ENCODE peak calls at places on chromosomes 11 and 22, in four cellular contexts. N is hepatocyte, D is stomach, S is tibial nerve. L is an unnamed sample.

GRCh38 chr11:110463153-110463552 is 33.4 kb downstream of the FDX1 start:
- DNase-seq in S (peak; percentile 55), D (peak; percentile 49), N (peak; percentile 67), L (peak; percentile 14)

GRCh38 chr11:15027011-15027410 is 46.4 kb upstream of the CALCB start:
- DNase-seq in N (no peak), D (no peak), S (no peak), L (peak; percentile 20)

GRCh38 chr11:11521306-11522002 is 100.4 kb downstream of the GALNT18 start:
- DNase-seq in S (no peak), D (no peak), N (no peak), L (no peak)

GRCh38 chr11:70127653-70128434 is 49.7 kb downstream of the ANO1 start:
- DNase-seq in S (no peak), D (no peak), N (no peak), L (no peak)

GRCh38 chr22:41478891-41479521 is 10.1 kb downstream of the ACO2 start:
- DNase-seq in S (peak; percentile 45), D (no peak), N (peak; percentile 44), L (no peak)

GRCh38 chr11:10304495-10305261 is at the start of gene ADM:
- DNase-seq in N (peak; percentile 93), D (peak; percentile 87), S (peak; percentile 90), L (no peak)

GRCh38 chr11:9071694-9072093 is 19.7 kb downstream of the SCUBE2 start:
- DNase-seq in S (no peak), N (no peak), D (no peak), L (no peak)

GRCh38 chr22:40705918-40706682 is 26.8 kb downstream of the MCHR1 start:
- DNase-seq in S (no peak), N (no peak), D (no peak), L (no peak)

GRCh38 chr11:106827687-106828086 is 190.6 kb downstream of the GUCY1A2 start:
- DNase-seq in S (no peak), N (no peak), D (no peak), L (no peak)

GRCh38 chr11:66317766-66318575 is 1.1 kb upstream of the CD248 start:
- DNase-seq in D (peak; percentile 36), S (peak; percentile 73), N (peak; percentile 82), L (peak; percentile 41)
- H3K4me1 ChIP-seq in D (peaks cover 61% of the 10 kb centered on the region), S (peaks cover 38% of the 10 kb centered on the region), N (peaks cover 23% of the 10 kb centered on the region), L (no peaks in the 10 kb centered on the region)

GRCh38 chr22:17861909-17862308 is 87.6 kb upstream of the BID start:
- DNase-seq in D (no peak), S (no peak), N (no peak), L (no peak)
- H3K27me3 ChIP-seq in D (no peaks in the 10 kb centered on the region), S (no peaks in the 10 kb centered on the region), N (no peaks in the 10 kb centered on the region), L (no peaks in the 10 kb centered on the region)

GRCh38 chr11:124941703-124942102 is 5.9 kb upstream of the HEPACAM start:
- DNase-seq in N (no peak), S (no peak), D (no peak), L (no peak)

GRCh38 chr11:124944565-124944964 is 8.7 kb upstream of the HEPACAM start:
- DNase-seq in S (no peak), N (no peak), D (no peak), L (no peak)

GRCh38 chr11:124942446-124943202 is 6.8 kb upstream of the HEPACAM start:
- DNase-seq in S (no peak), N (no peak), D (no peak), L (no peak)

GRCh38 chr11:124943731-124944130 is 7.9 kb upstream of the HEPACAM start:
- DNase-seq in S (no peak), N (no peak), D (no peak), L (no peak)

GRCh38 chr11:124943242-124943641 is 7.4 kb upstream of the HEPACAM start:
- DNase-seq in N (no peak), S (no peak), D (no peak), L (no peak)
- TF ChIP-seq CTCF in N (no peak), S (no peak), D (no peak), L (no peak)

GRCh38 chr22:36343070-36343719 is 44.6 kb downstream of the MYH9 start:
- DNase-seq in N (no peak), S (no peak), D (no peak), L (no peak)

GRCh38 chr22:36339171-36340065 is 48.3 kb downstream of the MYH9 start:
- DNase-seq in D (no peak), N (no peak), S (no peak), L (no peak)

GRCh38 chr22:36343720-36344105 is 44.1 kb downstream of the MYH9 start:
- DNase-seq in N (no peak), S (no peak), D (peak; percentile 71), L (no peak)

GRCh38 chr22:36340621-36341020 is 47.1 kb downstream of the MYH9 start:
- DNase-seq in N (no peak), D (peak; percentile 56), S (no peak), L (no peak)

GRCh38 chr22:36341640-36342041 is 46.1 kb downstream of the MYH9 start:
- DNase-seq in S (no peak), D (no peak), N (no peak), L (no peak)
- H3K4me1 ChIP-seq in S (peaks cover 83% of the 10 kb centered on the region), D (peaks cover 100% of the 10 kb centered on the region), N (no peaks in the 10 kb centered on the region), L (peaks cover 32% of the 10 kb centered on the region)

DNA sequence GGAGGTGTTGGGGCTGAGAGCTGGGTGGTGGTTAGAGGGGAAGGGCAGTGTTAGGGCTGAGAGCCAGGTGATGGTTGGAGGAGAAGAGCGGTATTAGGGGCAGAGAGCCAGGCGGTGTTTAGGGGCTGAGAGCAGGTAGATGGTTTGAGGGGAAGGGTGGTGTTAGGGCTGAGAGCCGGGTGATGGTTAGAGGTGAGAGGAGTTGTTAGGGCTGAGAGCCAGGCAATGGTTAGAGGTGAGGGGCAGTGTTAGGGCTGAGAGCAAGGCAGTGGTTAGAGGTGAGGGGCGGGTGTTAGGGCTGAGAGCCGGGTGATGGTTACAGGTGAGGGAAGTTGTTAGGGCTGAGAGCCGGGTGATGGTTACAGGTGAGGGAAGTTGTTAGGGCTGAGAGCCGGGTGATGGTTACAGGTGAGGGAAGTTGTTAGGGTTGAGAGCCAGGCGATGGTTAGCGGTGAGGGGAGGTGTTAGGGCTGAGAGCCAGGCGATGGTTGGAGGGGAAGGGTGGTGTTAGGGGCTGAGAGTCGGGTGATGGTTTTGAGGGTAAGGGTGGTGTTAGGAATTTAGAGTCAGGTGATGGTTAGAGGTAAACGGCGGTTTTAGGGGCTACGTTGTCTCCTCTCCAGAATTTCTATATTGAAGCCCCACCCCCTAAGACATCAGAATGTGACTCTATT is 230.0 kb upstream of the TBCEL start:
- DNase-seq in S (no peak), D (no peak), N (no peak), L (no peak)
- H3K27me3 ChIP-seq in S (peaks cover 9% of the 10 kb centered on the region), D (no peaks in the 10 kb centered on the region), N (no peaks in the 10 kb centered on the region), L (peaks cover 23% of the 10 kb centered on the region)

GRCh38 chr22:37818397-37819099 is 4.6 kb upstream of the GALR3 start:
- DNase-seq in D (peak; percentile 71), N (peak; percentile 79), S (no peak), L (no peak)
- TF ChIP-seq CTCF in D (no peak), N (peak; percentile 48), S (peak; percentile 28), L (peak; percentile 57)

GRCh38 chr22:17972385-17973181 is 51.8 kb downstream of the MICAL3 start:
- DNase-seq in S (no peak), D (no peak), N (no peak), L (peak; percentile 53)

GRCh38 chr22:17970205-17970708 is 54.1 kb downstream of the MICAL3 start:
- DNase-seq in N (no peak), S (no peak), D (no peak), L (no peak)

GRCh38 chr22:17968126-17968525 is 56.2 kb downstream of the MICAL3 start:
- DNase-seq in S (no peak), N (no peak), D (no peak), L (no peak)

GRCh38 chr22:17971711-17972110 is 52.6 kb downstream of the MICAL3 start:
- DNase-seq in S (no peak), N (no peak), D (no peak), L (no peak)

DNA sequence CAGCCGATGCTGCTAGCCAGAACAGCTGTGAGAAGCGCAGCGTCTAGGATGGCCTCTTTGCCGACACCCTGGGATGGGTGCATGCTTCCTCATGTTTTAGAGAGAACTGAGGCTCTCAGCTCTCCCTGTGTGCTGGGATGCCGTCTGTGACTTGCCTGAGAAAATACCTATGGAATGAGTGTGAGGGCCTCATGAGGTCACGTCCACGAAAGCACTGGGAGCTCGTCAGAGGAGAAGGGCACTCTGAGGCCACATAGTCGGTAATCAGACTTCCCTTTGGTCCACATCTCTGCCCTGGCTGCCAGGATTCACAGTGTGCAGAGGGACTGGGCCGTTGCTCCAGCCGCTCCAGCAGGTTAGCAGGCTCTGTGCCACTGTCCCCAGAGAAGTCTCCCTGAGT is 54.6 kb downstream of the MICAL3 start:
- DNase-seq in N (peak; percentile 65), D (no peak), S (no peak), L (peak; percentile 77)
- H3K4me1 ChIP-seq in N (peaks cover 20% of the 10 kb centered on the region), D (peaks cover 59% of the 10 kb centered on the region), S (peaks cover 12% of the 10 kb centered on the region), L (peaks cover 27% of the 10 kb centered on the region)

DNA sequence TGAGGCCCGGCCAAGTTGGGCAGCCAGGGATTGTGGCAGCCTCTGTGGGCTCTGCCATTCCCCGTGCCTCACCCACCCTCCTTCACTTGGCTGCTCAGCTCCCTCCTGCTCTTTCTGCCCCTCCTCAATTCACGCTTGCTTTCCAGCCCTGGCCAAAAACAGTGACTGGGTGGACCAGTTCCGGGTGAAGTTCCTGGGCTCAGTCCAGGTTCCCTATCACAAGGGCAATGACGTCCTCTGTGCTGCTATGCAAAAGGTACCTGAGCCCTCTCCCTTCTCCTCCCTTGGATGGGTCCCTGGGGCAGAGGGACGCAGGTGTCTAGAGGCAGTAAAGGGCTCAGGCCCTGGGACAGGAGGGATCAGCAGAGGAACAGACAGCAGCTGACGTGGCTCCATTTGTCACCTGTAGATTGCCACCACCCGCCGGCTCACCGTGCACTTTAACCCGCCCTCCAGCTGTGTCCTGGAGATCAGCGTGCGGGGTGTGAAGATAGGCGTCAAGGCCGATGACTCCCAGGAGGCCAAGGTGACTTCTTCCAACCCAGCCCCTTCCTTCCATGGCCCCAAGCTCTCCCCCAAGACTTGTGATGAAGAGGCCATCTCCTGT is 2.7 kb downstream of the FREY1 start:
- DNase-seq in D (peak; percentile 70), S (no peak), N (no peak), L (no peak)
- H3K27me3 ChIP-seq in D (peaks cover 7% of the 10 kb centered on the region), S (no peaks in the 10 kb centered on the region), N (no peaks in the 10 kb centered on the region), L (peaks cover 28% of the 10 kb centered on the region)